ENCODE peak calls at places on chromosomes 1 and 21, in seven cellular contexts. B is mesendoderm, D is IMR-90, P is neuronal stem cell, T is H9, R is H1, K is mesenchymal stem cell. N is an unnamed sample.
A peak's percentile ranks its signal among the peaks of the same experiment; 100 is the strongest.

GRCh38 chr1:168134132-168135041 is 2.3 kb downstream of the GPR161 start:
- DNase-seq in K (no peak), D (no peak), T (no peak), R (no peak), B (no peak), P (no peak), N (no peak)

GRCh38 chr1:76209238-76209637 is 134.7 kb downstream of the ST6GALNAC3 start:
- DNase-seq in K (no peak), P (no peak), T (no peak), B (no peak), R (no peak), D (no peak), N (no peak)

GRCh38 chr1:1806890-1807289 is 28.6 kb upstream of the NADK start:
- DNase-seq in T (no peak), D (peak; percentile 37), B (no peak), K (peak; percentile 11), P (no peak), R (no peak), N (no peak)

GRCh38 chr21:42447732-42448131 is 44.0 kb downstream of the UBASH3A start:
- DNase-seq in P (no peak), B (no peak), T (no peak), K (no peak), D (no peak), R (no peak), N (no peak)

GRCh38 chr21:41753001-41753725 is 13.7 kb downstream of the RIPK4 start:
- DNase-seq in P (no peak), K (no peak), B (no peak), D (no peak), R (no peak), T (no peak), N (no peak)

GRCh38 chr1:10723317-10723716 is 73.1 kb downstream of the CASZ1 start:
- DNase-seq in B (no peak), D (no peak), T (no peak), K (no peak), P (no peak), R (no peak), N (no peak)

GRCh38 chr1:8398677-8399076 is 80.8 kb downstream of the SLC45A1 start:
- DNase-seq in D (no peak), T (no peak), K (no peak), R (no peak), B (no peak), P (no peak), N (no peak)

GRCh38 chr1:226629210-226629895 is 80.8 kb downstream of the STUM start:
- DNase-seq in R (no peak), K (no peak), P (no peak), D (no peak), B (no peak), T (no peak), N (no peak)

GRCh38 chr1:26887125-26887524 is 3.0 kb downstream of the GPN2 start:
- DNase-seq in T (no peak), P (no peak), B (peak; percentile 46), K (peak; percentile 67), D (peak; percentile 52), R (no peak), N (peak; percentile 60)

GRCh38 chr21:29124645-29125044 is 5.8 kb upstream of the MAP3K7CL start:
- DNase-seq in K (no peak), R (no peak), T (no peak), B (no peak), D (no peak), P (no peak), N (no peak)

GRCh38 chr1:41542196-41542955 is 57.9 kb upstream of the EDN2 start:
- DNase-seq in B (peak; percentile 39), P (no peak), D (no peak), K (no peak), T (no peak), R (no peak), N (no peak)

DNA sequence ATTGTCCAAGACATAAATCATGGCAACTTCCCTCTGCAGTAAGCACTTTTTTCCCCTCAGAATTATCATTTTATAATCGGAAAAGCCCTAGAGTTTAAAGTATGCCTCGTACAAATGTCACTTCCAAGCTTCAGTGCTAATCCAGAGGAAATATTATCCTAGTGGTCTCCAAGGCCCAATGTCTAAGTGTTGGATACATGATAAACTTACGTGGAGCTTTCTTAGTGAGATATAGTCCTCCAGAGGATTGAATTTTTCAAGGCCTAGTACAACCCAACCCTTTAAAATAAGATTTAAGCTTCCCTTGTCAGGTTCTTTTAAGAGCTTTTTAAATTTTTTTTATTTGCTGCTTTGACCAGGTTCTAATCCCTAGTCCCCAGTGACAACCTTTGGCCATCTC is 11.2 kb upstream of the NTMT2 start:
- DNase-seq in B (no peak), K (no peak), D (no peak), P (no peak), R (no peak), T (no peak), N (no peak)
- H3K27ac ChIP-seq in B (no peak overlapping the region), K (no peak overlapping the region), D (no peak overlapping the region), P (no peak overlapping the region), R (no peak overlapping the region), T (no peak overlapping the region), N (no peak overlapping the region)

DNA sequence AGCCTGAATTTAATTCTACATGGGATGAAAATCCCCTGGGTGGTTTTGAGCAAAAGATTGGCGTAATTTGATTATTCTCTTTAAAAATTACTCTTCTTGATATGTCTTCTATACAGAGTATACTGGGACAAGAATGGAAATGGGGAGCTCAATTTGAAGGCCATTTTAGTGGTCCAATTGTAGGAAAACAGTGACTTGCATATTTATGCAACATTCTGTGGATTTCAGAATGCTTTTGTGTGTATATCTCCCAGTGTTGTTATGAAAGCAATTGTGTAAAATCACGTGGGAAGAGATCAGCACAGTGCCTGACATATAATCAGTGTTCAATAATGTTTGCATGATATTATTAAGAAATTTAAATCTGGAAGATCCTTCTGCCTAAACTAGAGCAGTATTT is 575.9 kb upstream of the PBX1 start:
- DNase-seq in T (no peak), K (no peak), P (no peak), D (no peak), R (no peak), B (no peak), N (no peak)
- H2BK120ac ChIP-seq in T (no peak overlapping the region), K (no peak overlapping the region), P (no peak overlapping the region), D (no peak overlapping the region), R (no peak overlapping the region), B (no peak overlapping the region), N (no peak overlapping the region)

GRCh38 chr1:20068722-20069121 is 1.3 kb upstream of the PLA2G5 start:
- DNase-seq in D (no peak), R (peak; percentile 10), P (no peak), K (no peak), T (no peak), B (no peak), N (no peak)

GRCh38 chr1:20072771-20073170 is 2.8 kb downstream of the PLA2G5 start:
- DNase-seq in R (no peak), P (no peak), B (no peak), T (no peak), K (no peak), D (no peak), N (no peak)

GRCh38 chr1:20071416-20071815 is 1.4 kb downstream of the PLA2G5 start:
- DNase-seq in R (peak; percentile 22), P (no peak), B (no peak), T (no peak), D (no peak), K (no peak), N (no peak)

GRCh38 chr1:20069932-20070331 is at the start of gene PLA2G5:
- DNase-seq in K (no peak), P (no peak), R (peak; percentile 43), B (peak; percentile 16), T (no peak), D (peak; percentile 18), N (no peak)

GRCh38 chr1:20070357-20070756 is 363 bp downstream of the PLA2G5 start:
- DNase-seq in P (no peak), R (no peak), K (no peak), T (no peak), D (no peak), B (no peak), N (no peak)
- H3K9ac ChIP-seq in P (no peak overlapping the region), R (no peak overlapping the region), K (peak overlapping the region; percentile 78), T (no peak overlapping the region), D (no peak overlapping the region), B (no peak overlapping the region), N (no peak overlapping the region)

GRCh38 chr1:156676450-156676819 is 772 bp downstream of the NES start:
- DNase-seq in T (no peak), D (no peak), B (no peak), R (peak; percentile 62), K (no peak), P (no peak), N (no peak)
- H3K27ac ChIP-seq in T (no peak overlapping the region), D (peak overlapping the region; percentile 77), B (peak overlapping the region; percentile 18), R (no peak overlapping the region), K (no peak overlapping the region), P (peak overlapping the region; percentile 100), N (peak overlapping the region; percentile 65)

GRCh38 chr1:116764466-116764896 is 10.3 kb downstream of the CD2 start:
- DNase-seq in R (no peak), K (no peak), T (no peak), P (no peak), D (no peak), B (no peak), N (no peak)
- H2BK120ac ChIP-seq in R (no peak overlapping the region), K (no peak overlapping the region), T (no peak overlapping the region), P (no peak overlapping the region), D (no peak overlapping the region), B (no peak overlapping the region), N (no peak overlapping the region)

GRCh38 chr1:114510235-114511047 is 562 bp downstream of the TRIM33 start:
- DNase-seq in D (peak; percentile 30), R (peak; percentile 70), B (peak; percentile 59), P (peak; percentile 6), T (peak; percentile 46), K (peak; percentile 36), N (peak; percentile 76)

GRCh38 chr1:114511048-114511785 is at the start of gene TRIM33:
- DNase-seq in B (peak; percentile 96), P (peak; percentile 91), T (peak; percentile 91), R (peak; percentile 90), D (peak; percentile 94), K (peak; percentile 93), N (peak; percentile 92)

GRCh38 chr1:114509596-114510234 is 1.3 kb downstream of the TRIM33 start:
- DNase-seq in R (no peak), P (no peak), B (peak; percentile 5), T (no peak), D (no peak), K (peak; percentile 22), N (peak; percentile 20)

GRCh38 chr1:114505148-114505561 is 5.8 kb downstream of the TRIM33 start:
- DNase-seq in P (no peak), D (no peak), T (no peak), R (no peak), K (no peak), B (no peak), N (peak; percentile 38)

GRCh38 chr1:114508386-114508898 is 2.6 kb downstream of the TRIM33 start:
- DNase-seq in D (no peak), R (no peak), P (no peak), B (no peak), K (no peak), T (no peak), N (no peak)
- H3K9ac ChIP-seq in D (no peak overlapping the region), R (no peak overlapping the region), P (no peak overlapping the region), B (peak overlapping the region; percentile 9), K (no peak overlapping the region), T (no peak overlapping the region), N (no peak overlapping the region)

N was measured in trophoblast cell.